ENCODE peak calls at places on chromosomes 3 and 15, in ten cellular contexts. One of them, this sample, is unnamed.

GRCh38 chr15:62163847-62164499 is 1.1 kb downstream of the C2CD4B start:
- DNase-seq in HEK293T: peak
- DNase-seq in upper lobe of left lung: peak
- DNase-seq in H7: peak
- DNase-seq in Panc1: no peak
- DNase-seq in hypothalamus: no peak
- DNase-seq in activated CD8-positive, alpha-beta T cell treated with anti-CD3 and anti-CD28 coated beads for 36 hours: no peak
- DNase-seq in progenitor cell of endocrine pancreas: peak
- DNase-seq in lower leg skin: no peak
- DNase-seq in aorta: no peak
- DNase-seq in this sample: no peak

GRCh38 chr15:99442268-99442897 is 123.4 kb upstream of the MEF2A start:
- DNase-seq in HEK293T: no peak
- DNase-seq in upper lobe of left lung: no peak
- DNase-seq in H7: peak
- DNase-seq in Panc1: peak
- DNase-seq in hypothalamus: no peak
- DNase-seq in activated CD8-positive, alpha-beta T cell treated with anti-CD3 and anti-CD28 coated beads for 36 hours: no peak
- DNase-seq in progenitor cell of endocrine pancreas: no peak
- DNase-seq in lower leg skin: peak
- DNase-seq in aorta: peak
- DNase-seq in this sample: peak

GRCh38 chr3:126377211-126377610 is 17.5 kb upstream of the CFAP100 start:
- DNase-seq in HEK293T: no peak
- DNase-seq in upper lobe of left lung: no peak
- DNase-seq in H7: no peak
- DNase-seq in Panc1: no peak
- DNase-seq in hypothalamus: no peak
- DNase-seq in activated CD8-positive, alpha-beta T cell treated with anti-CD3 and anti-CD28 coated beads for 36 hours: no peak
- DNase-seq in progenitor cell of endocrine pancreas: no peak
- DNase-seq in lower leg skin: peak
- DNase-seq in aorta: peak
- DNase-seq in this sample: no peak

GRCh38 chr3:141389703-141390102 is 21.4 kb downstream of the ZBTB38 start:
- DNase-seq in HEK293T: no peak
- DNase-seq in upper lobe of left lung: no peak
- DNase-seq in H7: no peak
- DNase-seq in Panc1: no peak
- DNase-seq in hypothalamus: no peak
- DNase-seq in activated CD8-positive, alpha-beta T cell treated with anti-CD3 and anti-CD28 coated beads for 36 hours: no peak
- DNase-seq in progenitor cell of endocrine pancreas: no peak
- DNase-seq in lower leg skin: no peak
- DNase-seq in aorta: no peak
- DNase-seq in this sample: no peak

GRCh38 chr15:92383528-92384326 is 10.0 kb upstream of the ST8SIA2 start:
- DNase-seq in HEK293T: peak
- DNase-seq in upper lobe of left lung: no peak
- DNase-seq in H7: peak
- DNase-seq in Panc1: no peak
- DNase-seq in hypothalamus: no peak
- DNase-seq in activated CD8-positive, alpha-beta T cell treated with anti-CD3 and anti-CD28 coated beads for 36 hours: peak
- DNase-seq in progenitor cell of endocrine pancreas: peak
- DNase-seq in lower leg skin: no peak
- DNase-seq in aorta: no peak
- DNase-seq in this sample: no peak

GRCh38 chr15:78159395-78159794 is 10.2 kb downstream of the IDH3A start:
- DNase-seq in HEK293T: no peak
- DNase-seq in upper lobe of left lung: no peak
- DNase-seq in H7: no peak
- DNase-seq in Panc1: no peak
- DNase-seq in hypothalamus: no peak
- DNase-seq in activated CD8-positive, alpha-beta T cell treated with anti-CD3 and anti-CD28 coated beads for 36 hours: no peak
- DNase-seq in progenitor cell of endocrine pancreas: no peak
- DNase-seq in lower leg skin: no peak
- DNase-seq in aorta: no peak
- DNase-seq in this sample: no peak

GRCh38 chr15:56794150-56794922 is 61.0 kb upstream of the ZNF280D start:
- DNase-seq in HEK293T: no peak
- DNase-seq in upper lobe of left lung: no peak
- DNase-seq in H7: no peak
- DNase-seq in Panc1: no peak
- DNase-seq in hypothalamus: no peak
- DNase-seq in activated CD8-positive, alpha-beta T cell treated with anti-CD3 and anti-CD28 coated beads for 36 hours: no peak
- DNase-seq in progenitor cell of endocrine pancreas: no peak
- DNase-seq in lower leg skin: no peak
- DNase-seq in aorta: no peak
- DNase-seq in this sample: no peak

GRCh38 chr3:102722317-102722716 is 287.5 kb downstream of the ZPLD1 start:
- DNase-seq in HEK293T: no peak
- DNase-seq in upper lobe of left lung: no peak
- DNase-seq in H7: no peak
- DNase-seq in Panc1: no peak
- DNase-seq in hypothalamus: no peak
- DNase-seq in activated CD8-positive, alpha-beta T cell treated with anti-CD3 and anti-CD28 coated beads for 36 hours: no peak
- DNase-seq in progenitor cell of endocrine pancreas: no peak
- DNase-seq in lower leg skin: no peak
- DNase-seq in aorta: no peak
- DNase-seq in this sample: no peak

GRCh38 chr3:173932624-173933023 is 535.1 kb downstream of the NLGN1 start:
- DNase-seq in HEK293T: no peak
- DNase-seq in upper lobe of left lung: no peak
- DNase-seq in H7: no peak
- DNase-seq in Panc1: no peak
- DNase-seq in hypothalamus: peak
- DNase-seq in activated CD8-positive, alpha-beta T cell treated with anti-CD3 and anti-CD28 coated beads for 36 hours: no peak
- DNase-seq in progenitor cell of endocrine pancreas: no peak
- DNase-seq in lower leg skin: no peak
- DNase-seq in aorta: no peak
- DNase-seq in this sample: peak

GRCh38 chr15:96416934-96417759 is 86.6 kb downstream of the NR2F2 start:
- DNase-seq in HEK293T: no peak
- DNase-seq in upper lobe of left lung: peak
- DNase-seq in H7: peak
- DNase-seq in Panc1: no peak
- DNase-seq in hypothalamus: no peak
- DNase-seq in activated CD8-positive, alpha-beta T cell treated with anti-CD3 and anti-CD28 coated beads for 36 hours: no peak
- DNase-seq in progenitor cell of endocrine pancreas: no peak
- DNase-seq in lower leg skin: no peak
- DNase-seq in aorta: no peak
- DNase-seq in this sample: no peak

GRCh38 chr3:112087746-112088145 is 1.6 kb downstream of the C3orf52 start:
- DNase-seq in HEK293T: no peak
- DNase-seq in upper lobe of left lung: no peak
- DNase-seq in H7: no peak
- DNase-seq in Panc1: no peak
- DNase-seq in hypothalamus: no peak
- DNase-seq in activated CD8-positive, alpha-beta T cell treated with anti-CD3 and anti-CD28 coated beads for 36 hours: no peak
- DNase-seq in progenitor cell of endocrine pancreas: no peak
- DNase-seq in lower leg skin: no peak
- DNase-seq in aorta: no peak
- DNase-seq in this sample: no peak

GRCh38 chr3:41174703-41174964 is 24.7 kb upstream of the CTNNB1 start:
- DNase-seq in HEK293T: no peak
- DNase-seq in upper lobe of left lung: no peak
- DNase-seq in H7: no peak
- DNase-seq in Panc1: no peak
- DNase-seq in hypothalamus: no peak
- DNase-seq in activated CD8-positive, alpha-beta T cell treated with anti-CD3 and anti-CD28 coated beads for 36 hours: no peak
- DNase-seq in progenitor cell of endocrine pancreas: no peak
- DNase-seq in lower leg skin: no peak
- DNase-seq in aorta: no peak
- DNase-seq in this sample: no peak

GRCh38 chr3:195119461-195120198 is 151.3 kb downstream of the XXYLT1 start:
- DNase-seq in HEK293T: no peak
- DNase-seq in upper lobe of left lung: no peak
- DNase-seq in H7: peak
- DNase-seq in Panc1: no peak
- DNase-seq in hypothalamus: no peak
- DNase-seq in activated CD8-positive, alpha-beta T cell treated with anti-CD3 and anti-CD28 coated beads for 36 hours: no peak
- DNase-seq in progenitor cell of endocrine pancreas: no peak
- DNase-seq in lower leg skin: no peak
- DNase-seq in aorta: no peak
- DNase-seq in this sample: no peak

GRCh38 chr3:157117875-157118654 is 41.9 kb downstream of the CCNL1 start:
- DNase-seq in HEK293T: no peak
- DNase-seq in upper lobe of left lung: no peak
- DNase-seq in H7: no peak
- DNase-seq in Panc1: no peak
- DNase-seq in hypothalamus: no peak
- DNase-seq in activated CD8-positive, alpha-beta T cell treated with anti-CD3 and anti-CD28 coated beads for 36 hours: no peak
- DNase-seq in progenitor cell of endocrine pancreas: no peak
- DNase-seq in lower leg skin: no peak
- DNase-seq in aorta: no peak
- DNase-seq in this sample: no peak

GRCh38 chr15:86178845-86179244 is 99.2 kb downstream of the AGBL1 start:
- DNase-seq in HEK293T: no peak
- DNase-seq in upper lobe of left lung: no peak
- DNase-seq in H7: no peak
- DNase-seq in Panc1: no peak
- DNase-seq in hypothalamus: no peak
- DNase-seq in activated CD8-positive, alpha-beta T cell treated with anti-CD3 and anti-CD28 coated beads for 36 hours: no peak
- DNase-seq in progenitor cell of endocrine pancreas: no peak
- DNase-seq in lower leg skin: no peak
- DNase-seq in aorta: no peak
- DNase-seq in this sample: no peak

GRCh38 chr3:149808209-149808829 is 4.7 kb upstream of the RNF13 start:
- DNase-seq in HEK293T: peak
- DNase-seq in upper lobe of left lung: no peak
- DNase-seq in H7: peak
- DNase-seq in Panc1: peak
- DNase-seq in hypothalamus: peak
- DNase-seq in activated CD8-positive, alpha-beta T cell treated with anti-CD3 and anti-CD28 coated beads for 36 hours: peak
- DNase-seq in progenitor cell of endocrine pancreas: peak
- DNase-seq in lower leg skin: peak
- DNase-seq in aorta: no peak
- DNase-seq in this sample: no peak

GRCh38 chr3:114179575-114179974 is 723 bp upstream of the DRD3 start:
- DNase-seq in HEK293T: no peak
- DNase-seq in upper lobe of left lung: no peak
- DNase-seq in H7: peak
- DNase-seq in Panc1: peak
- DNase-seq in hypothalamus: no peak
- DNase-seq in activated CD8-positive, alpha-beta T cell treated with anti-CD3 and anti-CD28 coated beads for 36 hours: peak
- DNase-seq in progenitor cell of endocrine pancreas: no peak
- DNase-seq in lower leg skin: no peak
- DNase-seq in aorta: no peak
- DNase-seq in this sample: no peak

GRCh38 chr15:64429448-64429847 is 30.9 kb upstream of the ZNF609 start:
- DNase-seq in HEK293T: no peak
- DNase-seq in upper lobe of left lung: no peak
- DNase-seq in H7: no peak
- DNase-seq in Panc1: no peak
- DNase-seq in hypothalamus: no peak
- DNase-seq in activated CD8-positive, alpha-beta T cell treated with anti-CD3 and anti-CD28 coated beads for 36 hours: peak
- DNase-seq in progenitor cell of endocrine pancreas: no peak
- DNase-seq in lower leg skin: no peak
- DNase-seq in aorta: no peak
- DNase-seq in this sample: no peak

GRCh38 chr3:55169608-55170010 is 241.8 kb upstream of the LRTM1 start:
- DNase-seq in HEK293T: no peak
- DNase-seq in upper lobe of left lung: no peak
- DNase-seq in H7: no peak
- DNase-seq in Panc1: no peak
- DNase-seq in hypothalamus: no peak
- DNase-seq in activated CD8-positive, alpha-beta T cell treated with anti-CD3 and anti-CD28 coated beads for 36 hours: no peak
- DNase-seq in progenitor cell of endocrine pancreas: no peak
- DNase-seq in lower leg skin: no peak
- DNase-seq in aorta: no peak
- DNase-seq in this sample: no peak

GRCh38 chr15:77036537-77037474 is 34.1 kb downstream of the TSPAN3 start:
- DNase-seq in HEK293T: no peak
- DNase-seq in upper lobe of left lung: no peak
- DNase-seq in H7: peak
- DNase-seq in Panc1: no peak
- DNase-seq in hypothalamus: no peak
- DNase-seq in activated CD8-positive, alpha-beta T cell treated with anti-CD3 and anti-CD28 coated beads for 36 hours: no peak
- DNase-seq in progenitor cell of endocrine pancreas: no peak
- DNase-seq in lower leg skin: peak
- DNase-seq in aorta: peak
- DNase-seq in this sample: no peak

GRCh38 chr15:67149859-67150824 is 84.7 kb downstream of the SMAD3 start:
- DNase-seq in HEK293T: peak
- DNase-seq in upper lobe of left lung: no peak
- DNase-seq in H7: peak
- DNase-seq in Panc1: peak
- DNase-seq in hypothalamus: no peak
- DNase-seq in activated CD8-positive, alpha-beta T cell treated with anti-CD3 and anti-CD28 coated beads for 36 hours: peak
- DNase-seq in progenitor cell of endocrine pancreas: no peak
- DNase-seq in lower leg skin: no peak
- DNase-seq in aorta: peak
- DNase-seq in this sample: peak

GRCh38 chr3:195900426-195901355 is 7.7 kb downstream of the TNK2 start:
- DNase-seq in HEK293T: no peak
- DNase-seq in upper lobe of left lung: peak
- DNase-seq in H7: no peak
- DNase-seq in Panc1: no peak
- DNase-seq in hypothalamus: peak
- DNase-seq in activated CD8-positive, alpha-beta T cell treated with anti-CD3 and anti-CD28 coated beads for 36 hours: peak
- DNase-seq in progenitor cell of endocrine pancreas: no peak
- DNase-seq in lower leg skin: no peak
- DNase-seq in aorta: peak
- DNase-seq in this sample: no peak

GRCh38 chr15:66899555-66900350 is 165.6 kb upstream of the SMAD3 start:
- DNase-seq in HEK293T: no peak
- DNase-seq in upper lobe of left lung: peak
- DNase-seq in H7: no peak
- DNase-seq in Panc1: no peak
- DNase-seq in hypothalamus: no peak
- DNase-seq in activated CD8-positive, alpha-beta T cell treated with anti-CD3 and anti-CD28 coated beads for 36 hours: no peak
- DNase-seq in progenitor cell of endocrine pancreas: no peak
- DNase-seq in lower leg skin: peak
- DNase-seq in aorta: no peak
- DNase-seq in this sample: no peak

GRCh38 chr3:186902154-186902553 is 28.2 kb upstream of the ST6GAL1 start:
- DNase-seq in HEK293T: no peak
- DNase-seq in upper lobe of left lung: no peak
- DNase-seq in H7: no peak
- DNase-seq in Panc1: no peak
- DNase-seq in hypothalamus: no peak
- DNase-seq in activated CD8-positive, alpha-beta T cell treated with anti-CD3 and anti-CD28 coated beads for 36 hours: no peak
- DNase-seq in progenitor cell of endocrine pancreas: no peak
- DNase-seq in lower leg skin: no peak
- DNase-seq in aorta: no peak
- DNase-seq in this sample: no peak

GRCh38 chr15:68819451-68820204 is 1.1 kb downstream of the ANP32A start:
- DNase-seq in HEK293T: peak
- DNase-seq in upper lobe of left lung: peak
- DNase-seq in H7: peak
- DNase-seq in Panc1: no peak
- DNase-seq in hypothalamus: no peak
- DNase-seq in activated CD8-positive, alpha-beta T cell treated with anti-CD3 and anti-CD28 coated beads for 36 hours: peak
- DNase-seq in progenitor cell of endocrine pancreas: no peak
- DNase-seq in lower leg skin: peak
- DNase-seq in aorta: peak
- DNase-seq in this sample: no peak

GRCh38 chr15:75049392-75049791 is 26.0 kb downstream of the PPCDC start:
- DNase-seq in HEK293T: no peak
- DNase-seq in upper lobe of left lung: peak
- DNase-seq in H7: no peak
- DNase-seq in Panc1: no peak
- DNase-seq in hypothalamus: peak
- DNase-seq in activated CD8-positive, alpha-beta T cell treated with anti-CD3 and anti-CD28 coated beads for 36 hours: no peak
- DNase-seq in progenitor cell of endocrine pancreas: no peak
- DNase-seq in lower leg skin: no peak
- DNase-seq in aorta: peak
- DNase-seq in this sample: no peak

GRCh38 chr3:153356908-153357307 is 194.9 kb downstream of the RAP2B start:
- DNase-seq in HEK293T: no peak
- DNase-seq in upper lobe of left lung: no peak
- DNase-seq in H7: no peak
- DNase-seq in Panc1: no peak
- DNase-seq in hypothalamus: no peak
- DNase-seq in activated CD8-positive, alpha-beta T cell treated with anti-CD3 and anti-CD28 coated beads for 36 hours: no peak
- DNase-seq in progenitor cell of endocrine pancreas: no peak
- DNase-seq in lower leg skin: no peak
- DNase-seq in aorta: no peak
- DNase-seq in this sample: no peak

GRCh38 chr15:74235962-74236361 is at the start of gene CCDC33:
- DNase-seq in HEK293T: no peak
- DNase-seq in upper lobe of left lung: no peak
- DNase-seq in H7: no peak
- DNase-seq in Panc1: no peak
- DNase-seq in hypothalamus: no peak
- DNase-seq in activated CD8-positive, alpha-beta T cell treated with anti-CD3 and anti-CD28 coated beads for 36 hours: no peak
- DNase-seq in progenitor cell of endocrine pancreas: no peak
- DNase-seq in lower leg skin: no peak
- DNase-seq in aorta: no peak
- DNase-seq in this sample: no peak

This sample was measured in epithelial cell of prostate.